ENCODE peak calls at places on chromosomes 7 and 10, in five cellular contexts. F is PC-9, G is Peyer's patch, C is IMR-90, M is heart right ventricle. Y is an unnamed sample.

GRCh38 chr10:87973635-87974034 is 110.2 kb downstream of the PTEN start:
- DNase-seq in F (no peak), G (no peak), C (peak; percentile 59), M (no peak), Y (no peak)

GRCh38 chr7:8155836-8156235 is 106.1 kb downstream of the ICA1 start:
- DNase-seq in F (no peak), G (no peak), C (no peak), M (no peak), Y (no peak)

GRCh38 chr10:70324341-70324861 is 40.6 kb upstream of the NPFFR1 start:
- DNase-seq in F (no peak), G (no peak), C (no peak), M (no peak), Y (no peak)

GRCh38 chr10:31090894-31091607 is 59.4 kb upstream of the ZNF438 start:
- DNase-seq in F (no peak), G (no peak), C (peak; percentile 51), M (no peak), Y (no peak)

GRCh38 chr7:30321992-30322637 is 37.7 kb downstream of the ZNRF2 start:
- DNase-seq in F (no peak), G (no peak), C (no peak), M (no peak), Y (no peak)

GRCh38 chr7:116404389-116404788 is 95.1 kb upstream of the CAV2 start:
- DNase-seq in F (no peak), G (no peak), C (no peak), M (no peak), Y (no peak)

GRCh38 chr10:32692174-32692573 is 246.2 kb downstream of the CCDC7 start:
- DNase-seq in F (peak; percentile 70), G (no peak), C (peak; percentile 89), M (no peak), Y (no peak)

GRCh38 chr7:84510501-84510900 is 315.9 kb upstream of the SEMA3A start:
- DNase-seq in F (no peak), G (no peak), C (peak; percentile 78), M (no peak), Y (no peak)

GRCh38 chr7:135743907-135744789 is 4.5 kb downstream of the FAM180A start:
- DNase-seq in F (no peak), G (no peak), C (peak; percentile 75), M (no peak), Y (no peak)

GRCh38 chr10:83764681-83765080 is 374.6 kb upstream of the GHITM start:
- DNase-seq in F (no peak), G (no peak), C (no peak), M (no peak), Y (no peak)

GRCh38 chr7:104772405-104772821 is 241.6 kb upstream of the KMT2E start:
- DNase-seq in F (no peak), G (no peak), C (no peak), M (no peak), Y (no peak)

GRCh38 chr7:104767113-104767512 is 246.9 kb upstream of the KMT2E start:
- DNase-seq in F (no peak), G (no peak), C (no peak), M (no peak), Y (no peak)

DNA sequence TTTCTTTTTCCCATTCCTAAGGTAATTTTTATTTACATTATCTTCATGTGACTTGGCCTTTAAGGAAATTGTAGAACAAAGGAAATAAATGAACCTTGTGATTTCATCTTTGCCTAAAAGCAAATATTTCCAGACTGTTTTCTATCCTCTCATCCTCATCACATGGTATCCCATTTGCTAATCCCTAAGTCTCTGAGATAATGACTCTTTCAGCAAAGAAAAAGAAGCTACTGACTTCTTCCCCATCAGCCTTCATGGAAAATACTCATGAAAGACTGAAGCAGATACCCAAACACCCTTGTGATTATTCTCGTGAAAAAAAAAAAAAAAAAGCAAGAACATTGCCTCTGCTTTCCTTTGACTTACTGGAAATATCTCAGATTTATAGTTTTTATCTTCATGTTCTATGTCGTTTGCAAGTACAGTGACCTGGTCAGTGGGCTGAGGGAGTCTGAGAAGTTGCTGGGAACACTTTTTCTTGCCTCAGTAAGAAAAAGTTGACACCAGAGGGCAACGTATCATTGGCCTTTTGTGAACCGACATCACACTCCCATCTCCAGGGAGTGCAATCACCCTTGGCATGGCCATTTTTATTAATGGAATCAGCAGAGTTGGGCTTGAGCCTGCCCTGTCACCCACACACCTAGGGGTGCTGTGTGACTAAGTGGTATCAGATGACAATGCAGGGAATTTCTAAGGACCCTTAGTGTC is 246.0 kb upstream of the KMT2E start:
- DNase-seq in F (no peak), G (no peak), C (no peak), M (no peak), Y (no peak)
- TF ChIP-seq CTCF in F (no peak), G (no peak), C (no peak), M (no peak), Y (no peak)

GRCh38 chr7:156026076-156027002 is 214.1 kb upstream of the SHH start:
- DNase-seq in F (no peak), G (no peak), C (no peak), M (no peak), Y (no peak)
- TF ChIP-seq CTCF in F (no peak), G (no peak), C (no peak), M (no peak), Y (no peak)

DNA sequence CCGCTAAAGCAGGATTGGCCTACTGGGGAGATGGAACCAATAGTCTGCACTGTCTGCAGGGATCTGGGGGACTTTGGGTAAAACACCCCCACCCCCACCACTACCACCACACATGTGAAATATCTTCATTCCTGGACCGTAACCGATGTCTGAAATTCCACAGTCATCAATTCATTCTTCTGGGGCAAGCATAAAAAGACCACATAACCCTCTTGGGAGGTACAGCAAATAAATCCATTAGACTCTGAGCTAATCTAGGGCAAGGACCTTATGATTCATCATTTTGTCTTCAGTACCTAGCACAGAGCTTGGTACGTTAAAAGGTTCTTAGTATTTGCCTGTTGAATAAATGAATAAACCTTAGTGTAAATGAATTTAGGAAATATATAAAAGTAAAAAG is 307.8 kb downstream of the GPAM start:
- DNase-seq in F (no peak), G (no peak), C (no peak), M (no peak), Y (no peak)
- TF ChIP-seq CTCF in F (no peak), G (no peak), C (no peak), M (no peak), Y (no peak)

GRCh38 chr10:62491597-62491996 is 117.4 kb downstream of the ZNF365 start:
- DNase-seq in F (no peak), G (no peak), C (no peak), M (no peak), Y (no peak)

GRCh38 chr10:62496925-62497324 is 122.8 kb downstream of the ZNF365 start:
- DNase-seq in F (no peak), G (no peak), C (no peak), M (no peak), Y (no peak)

GRCh38 chr10:62492870-62493180 is 118.7 kb downstream of the ZNF365 start:
- DNase-seq in F (no peak), G (no peak), C (no peak), M (no peak), Y (no peak)

GRCh38 chr10:62492012-62492869 is 118.1 kb downstream of the ZNF365 start:
- DNase-seq in F (peak; percentile 42), G (no peak), C (peak; percentile 25), M (no peak), Y (no peak)
- TF ChIP-seq CTCF in F (peak; percentile 70), G (peak; percentile 33), C (peak; percentile 51), M (peak; percentile 52), Y (peak; percentile 10)

GRCh38 chr7:53609185-53609584 is 573.8 kb downstream of the POM121L12 start:
- DNase-seq in F (no peak), G (no peak), C (no peak), M (no peak), Y (no peak)
- TF ChIP-seq CTCF in F (no peak), G (no peak), C (no peak), M (no peak), Y (no peak)

Y was measured in D721Med.